ENCODE peak calls at places on chromosomes 12 and 14, in five cellular contexts. G is gastrocnemius medialis, B is upper lobe of right lung, Y is keratinocyte, Z is fibroblast of lung. T is an unnamed sample.

GRCh38 chr12:57905812-57906475 is 35.4 kb upstream of the ATP23 start:
- DNase-seq in G (no peak), B (no peak), Y (no peak), Z (no peak), T (no peak)

GRCh38 chr14:22039938-22040780 is 366.5 kb upstream of the OR4E1 start:
- DNase-seq in G (no peak), B (no peak), Y (no peak), Z (no peak), T (no peak)

GRCh38 chr14:56422703-56423213 is 156.8 kb upstream of the TMEM260 start:
- DNase-seq in G (peak; percentile 39), B (no peak), Y (no peak), Z (peak; percentile 87), T (no peak)

GRCh38 chr12:570237-570925 is 92.9 kb downstream of the NINJ2 start:
- DNase-seq in G (peak; percentile 85), B (peak; percentile 87), Y (no peak), Z (peak; percentile 87), T (no peak)

GRCh38 chr14:44109041-44109440 is 398.0 kb downstream of the FSCB start:
- DNase-seq in G (no peak), B (no peak), Y (no peak), Z (no peak), T (no peak)

GRCh38 chr12:4275869-4276253 is 2.3 kb downstream of the CCND2 start:
- DNase-seq in G (no peak), B (no peak), Y (no peak), Z (no peak), T (no peak)

GRCh38 chr14:91246051-91246852 is 1.7 kb upstream of the GPR68 start:
- DNase-seq in G (no peak), B (no peak), Y (no peak), Z (no peak), T (no peak)

GRCh38 chr14:72545411-72546311 is 348.2 kb downstream of the DPF3 start:
- DNase-seq in G (peak; percentile 45), B (no peak), Y (peak; percentile 32), Z (no peak), T (no peak)

GRCh38 chr12:5556033-5556614 is 124.2 kb downstream of the NTF3 start:
- DNase-seq in G (no peak), B (no peak), Y (no peak), Z (no peak), T (no peak)

GRCh38 chr14:35687335-35687939 is 121.7 kb downstream of the RALGAPA1 start:
- DNase-seq in G (no peak), B (no peak), Y (no peak), Z (peak; percentile 73), T (no peak)

GRCh38 chr14:98510392-98510791 is 761.6 kb downstream of the BCL11B start:
- DNase-seq in G (no peak), B (no peak), Y (no peak), Z (no peak), T (no peak)
- TF ChIP-seq CTCF in G (no peak), B (no peak), Y (no peak), Z (no peak), T (no peak)

GRCh38 chr12:97203408-97203807 is 259.2 kb upstream of the RMST start:
- DNase-seq in G (no peak), B (no peak), Y (no peak), Z (no peak), T (no peak)
- TF ChIP-seq CTCF in G (no peak), B (no peak), Y (no peak), Z (no peak), T (no peak)

DNA sequence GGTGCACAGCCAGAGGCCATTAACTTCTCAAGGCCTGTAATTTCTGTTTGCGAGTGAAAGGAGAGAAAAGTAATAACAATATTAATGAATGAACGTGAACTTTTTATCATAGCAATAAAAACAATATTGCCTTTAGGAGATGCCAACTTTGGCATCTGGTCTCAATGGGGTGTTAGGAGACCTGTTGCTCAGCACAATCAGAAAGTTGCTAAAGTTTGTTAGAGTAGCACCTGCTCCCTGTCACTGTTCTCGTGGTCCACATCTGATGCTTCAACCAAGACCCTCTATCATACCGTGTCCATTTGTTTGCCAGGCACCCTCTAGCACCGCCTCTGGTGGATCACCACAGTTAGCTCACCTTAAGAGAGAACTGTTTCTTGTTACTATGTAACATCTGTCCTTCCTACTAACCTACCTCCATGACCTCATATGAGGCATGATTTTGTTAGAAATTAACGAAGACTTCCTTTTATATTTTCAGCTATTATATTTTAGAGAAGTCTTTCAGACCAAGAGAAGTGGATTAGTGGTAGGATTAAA is 12.5 kb upstream of the CLEC4E start:
- DNase-seq in G (no peak), B (no peak), Y (no peak), Z (no peak), T (no peak)
- TF ChIP-seq CTCF in G (no peak), B (no peak), Y (no peak), Z (no peak), T (no peak)

DNA sequence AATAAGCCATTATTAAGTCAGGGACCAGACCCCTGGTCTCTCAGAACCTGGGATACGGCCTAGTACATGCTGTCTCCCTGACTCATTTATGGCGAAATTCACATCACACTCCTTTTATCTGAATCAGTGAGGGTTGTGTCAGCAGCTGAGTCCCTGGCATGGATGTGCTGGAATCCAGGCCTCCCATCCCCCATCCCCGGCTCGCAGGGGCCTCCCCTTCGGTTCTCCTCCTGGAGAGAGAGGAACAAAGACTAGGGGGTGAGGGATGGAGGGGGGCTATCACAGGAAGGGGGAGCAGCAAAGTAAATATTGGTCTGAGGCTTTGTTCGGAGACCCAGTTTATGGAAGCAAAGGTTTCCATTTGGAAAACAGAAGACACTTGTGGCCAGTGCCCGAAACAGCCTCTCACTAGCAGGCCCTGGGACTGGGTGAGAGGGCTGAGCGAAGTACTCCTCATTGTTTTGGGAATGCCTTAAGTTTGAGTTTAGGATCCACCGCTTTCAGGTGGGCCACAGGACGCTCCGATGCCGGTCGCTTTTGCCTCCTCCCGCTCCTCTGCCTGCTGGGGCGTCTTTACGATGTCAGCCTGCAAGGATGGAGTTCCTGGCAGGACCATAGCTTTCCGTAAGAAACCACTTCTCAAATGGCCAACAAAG is 145.0 kb downstream of the PRKCH start:
- DNase-seq in G (peak; percentile 36), B (peak; percentile 69), Y (peak; percentile 65), Z (peak; percentile 99), T (no peak)
- TF ChIP-seq CTCF in G (no peak), B (no peak), Y (no peak), Z (no peak), T (no peak)

GRCh38 chr12:110244829-110245228 is 36.2 kb upstream of the ATP2A2 start:
- DNase-seq in G (no peak), B (no peak), Y (no peak), Z (no peak), T (no peak)

GRCh38 chr12:110244372-110244771 is 36.7 kb upstream of the ATP2A2 start:
- DNase-seq in G (no peak), B (no peak), Y (no peak), Z (no peak), T (no peak)

GRCh38 chr12:110247340-110248095 is 33.5 kb upstream of the ATP2A2 start:
- DNase-seq in G (peak; percentile 92), B (peak; percentile 71), Y (peak; percentile 92), Z (no peak), T (no peak)

GRCh38 chr12:110246690-110247339 is 34.2 kb upstream of the ATP2A2 start:
- DNase-seq in G (peak; percentile 80), B (no peak), Y (no peak), Z (no peak), T (no peak)

DNA sequence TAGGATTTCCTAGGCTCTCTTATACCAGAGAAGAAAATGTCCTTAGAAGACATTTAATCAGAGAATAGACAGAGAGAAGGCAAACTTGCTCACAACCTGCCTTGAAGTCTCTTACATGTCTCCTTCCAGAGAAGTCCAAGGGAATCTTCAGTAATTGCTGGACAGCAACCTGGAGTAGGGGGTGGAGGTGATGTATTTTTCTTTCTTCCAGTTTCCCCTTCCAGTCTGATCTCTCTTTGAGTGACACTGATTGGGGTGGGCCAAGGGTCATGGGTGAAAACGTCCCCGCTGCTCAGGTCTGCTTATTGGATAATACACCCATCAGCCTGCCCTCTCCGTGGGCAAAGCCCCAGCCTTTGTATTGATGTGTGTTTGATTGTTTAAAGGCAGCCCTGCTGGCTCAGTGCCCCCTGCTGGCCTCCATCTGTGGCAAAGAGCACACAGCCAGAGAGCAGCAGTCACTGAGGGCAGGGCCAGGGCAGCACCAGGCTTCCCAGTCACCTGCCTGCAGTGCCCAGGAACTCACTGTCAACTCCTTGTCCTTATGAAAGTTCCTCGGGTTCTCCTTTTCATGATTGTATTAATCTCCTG is 35.7 kb upstream of the ATP2A2 start:
- DNase-seq in G (no peak), B (peak; percentile 68), Y (no peak), Z (no peak), T (no peak)
- TF ChIP-seq CTCF in G (no peak), B (peak; percentile 38), Y (peak; percentile 69), Z (no peak), T (peak; percentile 7)

GRCh38 chr14:54170301-54170700 is 213.7 kb upstream of the BMP4 start:
- DNase-seq in G (peak; percentile 16), B (no peak), Y (no peak), Z (no peak), T (no peak)

GRCh38 chr14:54166049-54166950 is 209.7 kb upstream of the BMP4 start:
- DNase-seq in G (no peak), B (no peak), Y (no peak), Z (no peak), T (no peak)

GRCh38 chr14:54172114-54172513 is 215.5 kb upstream of the BMP4 start:
- DNase-seq in G (no peak), B (no peak), Y (no peak), Z (no peak), T (no peak)

GRCh38 chr14:54169254-54169924 is 212.8 kb upstream of the BMP4 start:
- DNase-seq in G (no peak), B (no peak), Y (no peak), Z (peak; percentile 53), T (no peak)

GRCh38 chr14:54168489-54168888 is 211.9 kb upstream of the BMP4 start:
- DNase-seq in G (no peak), B (no peak), Y (no peak), Z (no peak), T (no peak)
- TF ChIP-seq CTCF in G (no peak), B (no peak), Y (no peak), Z (no peak), T (no peak)

GRCh38 chr12:132163911-132164288 is 19.6 kb downstream of the NOC4L start:
- DNase-seq in G (no peak), B (no peak), Y (no peak), Z (no peak), T (no peak)
- TF ChIP-seq CTCF in G (no peak), B (peak; percentile 10), Y (no peak), Z (peak; percentile 5), T (no peak)

GRCh38 chr12:123891516-123892179 is 81.0 kb downstream of the CCDC92 start:
- DNase-seq in G (no peak), B (no peak), Y (no peak), Z (no peak), T (no peak)
- TF ChIP-seq CTCF in G (no peak), B (no peak), Y (no peak), Z (no peak), T (no peak)

GRCh38 chr12:121519227-121519626 is 61.6 kb downstream of the KDM2B start:
- DNase-seq in G (no peak), B (no peak), Y (no peak), Z (no peak), T (no peak)

GRCh38 chr12:121516437-121517011 is 64.3 kb downstream of the KDM2B start:
- DNase-seq in G (no peak), B (no peak), Y (no peak), Z (no peak), T (no peak)

GRCh38 chr12:121520119-121520518 is 60.7 kb downstream of the KDM2B start:
- DNase-seq in G (no peak), B (no peak), Y (no peak), Z (no peak), T (no peak)

GRCh38 chr12:121520586-121521086 is 60.2 kb downstream of the KDM2B start:
- DNase-seq in G (no peak), B (no peak), Y (no peak), Z (no peak), T (no peak)

GRCh38 chr12:121518656-121519055 is 62.2 kb downstream of the KDM2B start:
- DNase-seq in G (no peak), B (no peak), Y (no peak), Z (no peak), T (no peak)
- TF ChIP-seq CTCF in G (no peak), B (no peak), Y (no peak), Z (no peak), T (no peak)